ENCODE peak calls at places on chromosomes 16 and 17, in four cellular contexts. T is activated CD4-positive, alpha-beta T cell treated with anti-CD3 and anti-CD28 coated beads for 4 hours; F is effector memory CD4-positive, alpha-beta T cell; K is lower leg skin. E is an unnamed sample.

GRCh38 chr17:32862940-32863339 is 14.0 kb downstream of the MYO1D start:
- DNase-seq in T (no peak), F (no peak), K (no peak), E (no peak)

GRCh38 chr16:88195021-88195581 is 187.7 kb upstream of the ZNF469 start:
- DNase-seq in T (no peak), F (no peak), K (no peak), E (no peak)

GRCh38 chr17:27466376-27466747 is 10.1 kb downstream of the KSR1 start:
- DNase-seq in T (no peak), F (no peak), K (no peak), E (no peak)

GRCh38 chr17:55758171-55758570 is 7.3 kb downstream of the PCTP start:
- DNase-seq in T (no peak), F (no peak), K (no peak), E (no peak)

GRCh38 chr17:76927577-76927976 is 59.4 kb downstream of the MGAT5B start:
- DNase-seq in T (no peak), F (no peak), K (no peak), E (no peak)

GRCh38 chr17:7328840-7329359 is at the start of gene NEURL4:
- DNase-seq in T (no peak), F (no peak), K (no peak), E (no peak)

GRCh38 chr16:1174477-1175357 is 21.8 kb downstream of the CACNA1H start:
- DNase-seq in T (no peak), F (no peak), K (no peak), E (no peak)

GRCh38 chr16:65740716-65741115 is 618.9 kb upstream of the CDH11 start:
- DNase-seq in T (no peak), F (no peak), K (no peak), E (no peak)

GRCh38 chr16:82331974-82332750 is 162.1 kb upstream of the MPHOSPH6 start:
- DNase-seq in T (no peak), F (no peak), K (no peak), E (no peak)

GRCh38 chr17:57135026-57135747 is 50.1 kb downstream of the AKAP1 start:
- DNase-seq in T (no peak), F (no peak), K (no peak), E (no peak)

GRCh38 chr16:25838724-25839186 is 147.0 kb downstream of the HS3ST4 start:
- DNase-seq in T (peak; percentile 15), F (no peak), K (no peak), E (no peak)